ENCODE peak calls at places on chromosomes 6 and 20, in four cellular contexts. W is psoas muscle, B is tibial artery, M is foreskin keratinocyte. D is an unnamed sample.

GRCh38 chr6:119313937-119314893 is 35.3 kb downstream of the MAN1A1 start:
- DNase-seq in M (no peak), W (no peak), B (no peak), D (no peak)

GRCh38 chr6:149094934-149095341 is 222.6 kb upstream of the TAB2 start:
- DNase-seq in W (no peak), M (no peak), B (no peak), D (no peak)

GRCh38 chr20:23995905-23996666 is 7.5 kb upstream of the GGTLC1 start:
- DNase-seq in W (peak), M (no peak), B (no peak), D (no peak)

GRCh38 chr20:59574308-59574707 is 30.0 kb upstream of the PHACTR3 start:
- DNase-seq in M (no peak), B (peak), W (no peak), D (no peak)

GRCh38 chr20:33211817-33212424 is 5.2 kb upstream of the BPIFA3 start:
- DNase-seq in B (peak), M (peak), W (no peak), D (no peak)

GRCh38 chr20:37382539-37383120 is 36.7 kb downstream of the SRC start:
- DNase-seq in W (no peak), B (no peak), M (no peak), D (no peak)

GRCh38 chr6:119463081-119463626 is 113.6 kb upstream of the MAN1A1 start:
- DNase-seq in B (no peak), M (no peak), W (no peak), D (no peak)

GRCh38 chr6:151763938-151764680 is 43.4 kb upstream of the ESR1 start:
- DNase-seq in B (peak), W (peak), M (peak), D (no peak)

GRCh38 chr6:149031545-149032317 is 284.9 kb downstream of the UST start:
- DNase-seq in B (peak), W (no peak), M (no peak), D (no peak)

GRCh38 chr20:52655365-52655764 is 316.8 kb upstream of the TSHZ2 start:
- DNase-seq in M (no peak), W (no peak), B (no peak), D (no peak)

GRCh38 chr6:97215157-97215769 is 67.8 kb downstream of the MMS22L start:
- DNase-seq in M (peak), W (no peak), B (no peak), D (no peak)

GRCh38 chr6:165439928-165440554 is 130.6 kb upstream of the C6orf118 start:
- DNase-seq in W (no peak), M (no peak), B (no peak), D (no peak)

GRCh38 chr20:57685134-57685851 is 24.5 kb downstream of the PMEPA1 start:
- DNase-seq in W (no peak), M (no peak), B (no peak), D (no peak)

GRCh38 chr6:131765081-131765852 is 42.6 kb upstream of the ENPP1 start:
- DNase-seq in W (no peak), M (no peak), B (no peak), D (no peak)

GRCh38 chr6:46507426-46507825 is 16.2 kb upstream of the RCAN2 start:
- DNase-seq in B (no peak), M (no peak), W (no peak), D (no peak)

GRCh38 chr6:6804843-6805680 is 216.5 kb downstream of the LY86 start:
- DNase-seq in W (no peak), M (no peak), B (no peak), D (no peak)

GRCh38 chr6:168870982-168871381 is 382.7 kb downstream of the THBS2 start:
- DNase-seq in M (no peak), B (no peak), W (no peak), D (no peak)

DNA sequence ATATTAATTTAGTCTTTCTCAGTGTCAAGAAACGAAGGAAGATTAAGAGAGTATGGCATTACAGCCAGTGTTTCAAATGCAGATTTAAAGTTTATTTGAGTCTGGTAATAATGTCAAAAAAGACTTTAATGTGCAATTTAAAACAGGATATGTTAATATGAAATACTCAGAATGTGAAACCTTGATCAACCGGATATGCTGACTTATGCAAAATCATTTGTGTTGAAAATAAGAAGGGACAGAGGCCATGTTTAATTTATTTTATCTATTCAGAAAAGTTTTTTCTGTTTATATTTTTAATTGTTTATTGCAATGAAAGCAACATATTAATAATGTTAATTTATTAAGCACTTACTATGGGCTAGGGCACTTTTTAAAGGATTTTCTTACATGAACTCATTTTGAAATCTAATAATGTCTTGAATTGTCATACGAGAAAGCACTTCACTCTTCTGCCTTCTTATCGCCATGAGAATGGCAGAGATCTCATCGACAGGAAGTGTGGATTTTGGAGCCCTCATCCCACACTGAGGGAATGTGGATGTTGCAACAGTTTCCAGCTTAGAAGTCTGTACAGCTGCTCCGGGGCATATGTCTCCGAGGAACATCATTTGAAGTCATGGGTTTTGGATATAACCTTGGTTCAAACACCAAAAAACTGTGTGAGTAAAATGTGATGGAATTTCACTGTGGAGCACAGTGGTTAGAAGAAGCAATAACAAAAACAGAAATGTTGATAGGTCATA is 1410.4 kb downstream of the EPHA7 start:
- DNase-seq in M (no peak), B (no peak), W (no peak), D (no peak)
- TF ChIP-seq CTCF in M (no peak), B (no peak), W (no peak), D (no peak)

DNA sequence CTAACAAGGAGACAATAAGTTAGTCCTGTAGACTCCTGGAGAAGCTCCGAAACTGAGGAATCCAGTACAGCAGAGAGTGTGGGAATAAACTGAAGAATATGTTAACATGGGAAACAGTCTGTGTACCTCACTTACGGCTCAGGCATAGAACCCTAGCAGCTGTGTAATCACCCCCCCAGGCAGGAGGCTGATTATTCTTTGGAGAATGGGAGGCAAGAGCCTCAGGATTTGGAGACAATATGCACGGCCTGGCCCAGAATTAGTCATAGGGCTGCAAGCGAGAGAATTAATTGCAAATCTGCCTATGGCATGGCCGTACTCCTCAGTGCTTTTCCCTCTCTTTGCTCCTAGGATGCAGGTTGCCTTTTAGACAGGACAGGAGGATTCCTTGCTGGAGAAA is 27.5 kb upstream of the FYN start:
- DNase-seq in W (no peak), B (no peak), M (no peak), D (no peak)
- TF ChIP-seq CTCF in W (no peak), B (no peak), M (no peak), D (no peak)

DNA sequence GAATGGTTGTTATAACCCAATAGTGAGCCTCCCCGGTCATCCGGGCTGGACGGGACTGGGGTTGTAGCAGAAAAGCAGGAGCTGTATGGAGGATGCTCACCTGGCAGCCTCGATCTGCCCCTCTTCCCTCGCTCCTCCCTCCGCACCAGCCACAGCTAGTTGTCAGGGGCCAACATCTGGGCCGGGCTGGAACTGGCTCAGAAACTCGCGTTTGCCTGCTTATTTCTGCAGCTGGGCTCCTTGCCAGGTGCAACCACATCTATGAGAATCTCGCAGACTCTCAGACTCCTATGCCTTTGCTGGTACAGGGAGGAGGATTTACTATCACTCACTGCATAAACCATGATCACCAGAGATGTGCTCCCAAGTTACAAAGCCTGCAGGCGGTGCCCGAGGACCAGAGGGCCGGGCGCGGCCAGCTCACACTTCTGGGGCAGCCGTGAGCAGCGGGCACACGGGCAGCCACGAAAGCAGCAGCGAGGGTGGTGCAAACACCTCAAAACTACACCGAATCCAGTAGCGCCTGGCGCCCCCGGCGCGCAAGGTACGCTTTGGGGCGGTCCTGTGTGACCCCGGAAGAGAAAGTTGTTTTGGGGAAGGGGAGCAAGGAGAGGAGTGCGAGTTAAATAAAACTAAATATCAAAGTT is 609 bp upstream of the LRRC1 start:
- DNase-seq in W (peak), M (peak), B (peak), D (peak)
- TF ChIP-seq CTCF in W (peak), M (peak), B (peak), D (peak)

GRCh38 chr6:129567374-129567773 is 142.6 kb downstream of the ARHGAP18 start:
- DNase-seq in M (peak), W (no peak), B (no peak), D (no peak)
- TF ChIP-seq CTCF in M (peak), W (no peak), B (no peak), D (peak)

D was measured in type B pancreatic cell.